ENCODE peak calls at places on chromosomes 5 and 9, in nine cellular contexts. One of them, this sample, is unnamed. For H3K4me1, the result is how much of the 10 kb centered on the place peaks cover.

GRCh38 chr5:138922494-138922893 is 47.4 kb upstream of the LRRTM2 start:
- DNase-seq in body of pancreas: no peak
- DNase-seq in heart left ventricle: no peak
- DNase-seq in adrenal gland: no peak
- DNase-seq in sigmoid colon: no peak
- DNase-seq in A549: no peak
- DNase-seq in IMR-90: no peak
- DNase-seq in HCT116: no peak
- DNase-seq in tibial nerve: no peak
- DNase-seq in this sample: no peak

GRCh38 chr5:126863402-126863801 is 86.5 kb downstream of the LMNB1 start:
- DNase-seq in body of pancreas: no peak
- DNase-seq in adrenal gland: no peak
- DNase-seq in sigmoid colon: no peak
- DNase-seq in tibial nerve: no peak
- DNase-seq in heart left ventricle: no peak
- DNase-seq in IMR-90: no peak
- DNase-seq in HCT116: no peak
- DNase-seq in A549: no peak
- DNase-seq in this sample: no peak

GRCh38 chr9:78296208-78296892 is 575 bp upstream of the PSAT1 start:
- DNase-seq in A549: peak
- DNase-seq in heart left ventricle: peak
- DNase-seq in IMR-90: peak
- DNase-seq in sigmoid colon: peak
- DNase-seq in adrenal gland: peak
- DNase-seq in body of pancreas: peak
- DNase-seq in tibial nerve: no peak
- DNase-seq in HCT116: no peak
- DNase-seq in this sample: peak

GRCh38 chr5:141846031-141846430 is 32.2 kb downstream of the PCDH1 start:
- DNase-seq in IMR-90: peak
- DNase-seq in sigmoid colon: no peak
- DNase-seq in tibial nerve: no peak
- DNase-seq in adrenal gland: no peak
- DNase-seq in HCT116: no peak
- DNase-seq in A549: no peak
- DNase-seq in body of pancreas: peak
- DNase-seq in heart left ventricle: peak
- DNase-seq in this sample: peak

GRCh38 chr5:149141224-149141956 is at the start of gene ABLIM3:
- DNase-seq in IMR-90: peak
- DNase-seq in tibial nerve: peak
- DNase-seq in sigmoid colon: peak
- DNase-seq in body of pancreas: peak
- DNase-seq in A549: peak
- DNase-seq in adrenal gland: peak
- DNase-seq in HCT116: no peak
- DNase-seq in heart left ventricle: peak
- DNase-seq in this sample: peak

GRCh38 chr5:111309384-111309783 is 85.2 kb downstream of the CAMK4 start:
- DNase-seq in sigmoid colon: no peak
- DNase-seq in body of pancreas: no peak
- DNase-seq in heart left ventricle: no peak
- DNase-seq in IMR-90: no peak
- DNase-seq in adrenal gland: no peak
- DNase-seq in A549: no peak
- DNase-seq in tibial nerve: no peak
- DNase-seq in HCT116: no peak
- DNase-seq in this sample: no peak

GRCh38 chr9:68457803-68458202 is 82.9 kb downstream of the TMEM252 start:
- DNase-seq in IMR-90: no peak
- DNase-seq in HCT116: no peak
- DNase-seq in body of pancreas: no peak
- DNase-seq in adrenal gland: no peak
- DNase-seq in sigmoid colon: no peak
- DNase-seq in A549: no peak
- DNase-seq in heart left ventricle: no peak
- DNase-seq in tibial nerve: no peak
- DNase-seq in this sample: no peak

GRCh38 chr9:7089794-7090193 is 332.0 kb downstream of the KDM4C start:
- DNase-seq in sigmoid colon: no peak
- DNase-seq in adrenal gland: no peak
- DNase-seq in heart left ventricle: no peak
- DNase-seq in HCT116: no peak
- DNase-seq in IMR-90: no peak
- DNase-seq in A549: no peak
- DNase-seq in tibial nerve: no peak
- DNase-seq in body of pancreas: no peak
- DNase-seq in this sample: no peak

GRCh38 chr5:9399094-9399493 is 146.8 kb downstream of the SEMA5A start:
- DNase-seq in HCT116: no peak
- DNase-seq in sigmoid colon: no peak
- DNase-seq in tibial nerve: no peak
- DNase-seq in A549: no peak
- DNase-seq in body of pancreas: no peak
- DNase-seq in IMR-90: no peak
- DNase-seq in heart left ventricle: no peak
- DNase-seq in adrenal gland: no peak
- DNase-seq in this sample: no peak

GRCh38 chr9:35303567-35303966 is 141.8 kb downstream of the UNC13B start:
- DNase-seq in adrenal gland: no peak
- DNase-seq in heart left ventricle: no peak
- DNase-seq in body of pancreas: no peak
- DNase-seq in sigmoid colon: no peak
- DNase-seq in A549: no peak
- DNase-seq in IMR-90: no peak
- DNase-seq in tibial nerve: no peak
- DNase-seq in HCT116: no peak
- DNase-seq in this sample: no peak

GRCh38 chr9:116737137-116737546 is 50.0 kb downstream of the TRIM32 start:
- DNase-seq in sigmoid colon: peak
- DNase-seq in heart left ventricle: peak
- DNase-seq in body of pancreas: peak
- DNase-seq in IMR-90: peak
- DNase-seq in A549: peak
- DNase-seq in HCT116: peak
- DNase-seq in adrenal gland: peak
- DNase-seq in tibial nerve: peak
- DNase-seq in this sample: peak

GRCh38 chr5:72110401-72111013 is 3.2 kb downstream of the MAP1B start:
- DNase-seq in A549: no peak
- DNase-seq in IMR-90: no peak
- DNase-seq in HCT116: no peak
- DNase-seq in adrenal gland: no peak
- DNase-seq in tibial nerve: no peak
- DNase-seq in heart left ventricle: peak
- DNase-seq in body of pancreas: no peak
- DNase-seq in sigmoid colon: no peak
- DNase-seq in this sample: no peak

GRCh38 chr5:66966439-66966838 is 230.2 kb downstream of the CD180 start:
- DNase-seq in adrenal gland: no peak
- DNase-seq in A549: no peak
- DNase-seq in heart left ventricle: no peak
- DNase-seq in IMR-90: no peak
- DNase-seq in body of pancreas: no peak
- DNase-seq in sigmoid colon: no peak
- DNase-seq in tibial nerve: no peak
- DNase-seq in HCT116: no peak
- DNase-seq in this sample: no peak

GRCh38 chr5:157290156-157290980 is 24.4 kb downstream of the CYFIP2 start:
- DNase-seq in tibial nerve: no peak
- DNase-seq in heart left ventricle: no peak
- DNase-seq in body of pancreas: no peak
- DNase-seq in sigmoid colon: no peak
- DNase-seq in adrenal gland: peak
- DNase-seq in A549: peak
- DNase-seq in HCT116: no peak
- DNase-seq in IMR-90: peak
- DNase-seq in this sample: no peak

GRCh38 chr9:9091387-9091786 is 1291.8 kb upstream of the DMAC1 start:
- DNase-seq in tibial nerve: no peak
- DNase-seq in adrenal gland: no peak
- DNase-seq in A549: no peak
- DNase-seq in sigmoid colon: no peak
- DNase-seq in HCT116: no peak
- DNase-seq in heart left ventricle: no peak
- DNase-seq in IMR-90: no peak
- DNase-seq in body of pancreas: no peak
- DNase-seq in this sample: no peak

GRCh38 chr9:107653263-107653821 is 163.8 kb upstream of the KLF4 start:
- DNase-seq in body of pancreas: no peak
- DNase-seq in IMR-90: no peak
- DNase-seq in A549: no peak
- DNase-seq in tibial nerve: no peak
- DNase-seq in heart left ventricle: peak
- DNase-seq in adrenal gland: no peak
- DNase-seq in HCT116: no peak
- DNase-seq in sigmoid colon: no peak
- DNase-seq in this sample: no peak

GRCh38 chr5:122101636-122102285 is 23.7 kb upstream of the LOX start:
- DNase-seq in adrenal gland: no peak
- DNase-seq in body of pancreas: no peak
- DNase-seq in heart left ventricle: no peak
- DNase-seq in IMR-90: peak
- DNase-seq in HCT116: peak
- DNase-seq in sigmoid colon: no peak
- DNase-seq in tibial nerve: no peak
- DNase-seq in A549: no peak
- DNase-seq in this sample: no peak

GRCh38 chr9:6054280-6055099 is 39.1 kb upstream of the RANBP6 start:
- DNase-seq in HCT116: peak
- DNase-seq in sigmoid colon: peak
- DNase-seq in heart left ventricle: peak
- DNase-seq in adrenal gland: peak
- DNase-seq in tibial nerve: peak
- DNase-seq in IMR-90: peak
- DNase-seq in body of pancreas: peak
- DNase-seq in A549: peak
- DNase-seq in this sample: peak

GRCh38 chr5:157993201-157993600 is 134.3 kb upstream of the CLINT1 start:
- DNase-seq in body of pancreas: no peak
- DNase-seq in A549: no peak
- DNase-seq in tibial nerve: no peak
- DNase-seq in sigmoid colon: no peak
- DNase-seq in heart left ventricle: no peak
- DNase-seq in HCT116: no peak
- DNase-seq in adrenal gland: no peak
- DNase-seq in IMR-90: no peak
- DNase-seq in this sample: no peak

GRCh38 chr9:137303031-137303892 is 1.2 kb upstream of the NRARP start:
- DNase-seq in HCT116: no peak
- DNase-seq in A549: no peak
- DNase-seq in sigmoid colon: peak
- DNase-seq in adrenal gland: peak
- DNase-seq in IMR-90: no peak
- DNase-seq in body of pancreas: peak
- DNase-seq in tibial nerve: no peak
- DNase-seq in heart left ventricle: no peak
- DNase-seq in this sample: no peak

DNA sequence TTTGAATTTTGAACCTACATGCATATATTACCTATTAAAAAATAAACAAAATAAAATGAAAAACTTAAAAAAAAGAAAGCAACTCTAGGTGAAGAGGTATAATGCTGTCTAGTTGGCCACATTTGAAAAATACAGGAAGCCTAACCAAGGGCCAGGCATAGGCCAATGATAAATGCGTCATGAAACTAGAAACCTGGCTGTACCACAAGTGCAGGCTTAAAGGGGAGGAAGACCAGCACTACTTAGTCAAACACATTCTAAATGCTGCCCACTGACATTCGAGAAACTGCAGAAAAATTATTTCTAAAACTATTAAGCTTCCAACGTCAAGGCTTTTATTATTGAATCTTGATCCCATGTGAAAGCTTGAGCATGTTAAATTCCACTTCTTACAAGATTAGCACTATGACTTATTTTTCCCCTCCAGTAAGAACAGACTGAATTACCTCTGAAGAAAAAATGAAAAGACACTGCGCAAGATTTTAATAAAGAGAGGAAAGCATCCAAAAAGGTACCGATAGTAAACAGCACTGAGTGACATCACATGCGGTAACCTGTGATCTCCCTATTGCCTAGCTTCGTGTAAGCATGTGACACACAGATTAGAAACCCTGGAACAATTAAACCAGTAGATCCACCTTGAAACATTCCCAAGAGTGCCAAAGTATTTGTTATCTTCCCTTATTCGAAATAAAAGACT is 16.2 kb downstream of the CDC14B start:
- DNase-seq in HCT116: no peak
- DNase-seq in sigmoid colon: no peak
- DNase-seq in heart left ventricle: no peak
- DNase-seq in tibial nerve: no peak
- DNase-seq in IMR-90: peak
- DNase-seq in adrenal gland: no peak
- DNase-seq in body of pancreas: no peak
- DNase-seq in A549: no peak
- DNase-seq in this sample: no peak
- TF ChIP-seq POLR2A in HCT116: no peak
- TF ChIP-seq POLR2A in sigmoid colon: no peak
- TF ChIP-seq POLR2A in heart left ventricle: no peak
- TF ChIP-seq POLR2A in tibial nerve: no peak
- TF ChIP-seq POLR2A in IMR-90: no peak
- TF ChIP-seq POLR2A in adrenal gland: no peak
- TF ChIP-seq POLR2A in body of pancreas: no peak
- TF ChIP-seq POLR2A in A549: no peak
- TF ChIP-seq POLR2A in this sample: no peak

GRCh38 chr9:311837-312236 is 97.2 kb downstream of the DOCK8 start:
- DNase-seq in body of pancreas: no peak
- DNase-seq in adrenal gland: no peak
- DNase-seq in HCT116: no peak
- DNase-seq in A549: no peak
- DNase-seq in IMR-90: no peak
- DNase-seq in heart left ventricle: no peak
- DNase-seq in sigmoid colon: no peak
- DNase-seq in tibial nerve: no peak
- DNase-seq in this sample: no peak
- H3K27ac ChIP-seq in body of pancreas: no peak
- H3K27ac ChIP-seq in adrenal gland: no peak
- H3K27ac ChIP-seq in HCT116: no peak
- H3K27ac ChIP-seq in A549: no peak
- H3K27ac ChIP-seq in IMR-90: no peak
- H3K27ac ChIP-seq in heart left ventricle: no peak
- H3K27ac ChIP-seq in sigmoid colon: no peak
- H3K27ac ChIP-seq in tibial nerve: no peak
- H3K27ac ChIP-seq in this sample: no peak

GRCh38 chr9:127531676-127532075 is 80.4 kb downstream of the LRSAM1 start:
- DNase-seq in body of pancreas: no peak
- DNase-seq in sigmoid colon: no peak
- DNase-seq in tibial nerve: no peak
- DNase-seq in HCT116: no peak
- DNase-seq in IMR-90: no peak
- DNase-seq in A549: no peak
- DNase-seq in heart left ventricle: no peak
- DNase-seq in adrenal gland: no peak
- DNase-seq in this sample: no peak
- H3K4me1 ChIP-seq in body of pancreas: half or more
- H3K4me1 ChIP-seq in sigmoid colon: under half
- H3K4me1 ChIP-seq in tibial nerve: under half
- H3K4me1 ChIP-seq in HCT116: under half
- H3K4me1 ChIP-seq in IMR-90: under half
- H3K4me1 ChIP-seq in A549: under half
- H3K4me1 ChIP-seq in heart left ventricle: half or more
- H3K4me1 ChIP-seq in adrenal gland: under half
- H3K4me1 ChIP-seq in this sample: under half

GRCh38 chr9:63817622-63818518 is 1467.1 kb downstream of the FOXD4L5 start:
- DNase-seq in tibial nerve: peak
- DNase-seq in HCT116: no peak
- DNase-seq in sigmoid colon: peak
- DNase-seq in heart left ventricle: peak
- DNase-seq in adrenal gland: peak
- DNase-seq in A549: no peak
- DNase-seq in IMR-90: peak
- DNase-seq in body of pancreas: peak
- DNase-seq in this sample: peak

GRCh38 chr9:63816742-63817621 is 1468.0 kb downstream of the FOXD4L5 start:
- DNase-seq in HCT116: no peak
- DNase-seq in adrenal gland: peak
- DNase-seq in IMR-90: peak
- DNase-seq in body of pancreas: peak
- DNase-seq in heart left ventricle: peak
- DNase-seq in A549: no peak
- DNase-seq in sigmoid colon: peak
- DNase-seq in tibial nerve: peak
- DNase-seq in this sample: peak
- TF ChIP-seq POLR2A in HCT116: no peak
- TF ChIP-seq POLR2A in adrenal gland: no peak
- TF ChIP-seq POLR2A in IMR-90: no peak
- TF ChIP-seq POLR2A in body of pancreas: no peak
- TF ChIP-seq POLR2A in heart left ventricle: no peak
- TF ChIP-seq POLR2A in A549: no peak
- TF ChIP-seq POLR2A in sigmoid colon: no peak
- TF ChIP-seq POLR2A in tibial nerve: no peak
- TF ChIP-seq POLR2A in this sample: no peak

This sample was measured in stomach.